ENCODE peak calls at places on chromosomes 7 and 10, in ten cellular contexts. G is hippocampal formation; R is Kasumi-1; I is ELR; K is activated CD4-positive, alpha-beta T cell treated with anti-CD3 and anti-CD28 coated beads, Interleukin-2, amount 50 U/mL, for 24 hours; T is left cardiac atrium; J is cerebellar nuclear complex; Q is transverse colon; B is NCI-H2171 treated with DMSO at 0.1 percent for 48 hours; P is esophagus squamous epithelium. W is an unnamed sample.

GRCh38 chr10:14396441-14397048 is 65.8 kb upstream of the FRMD4A start:
- DNase-seq in G (no peak), R (no peak), I (peak; percentile 69), K (no peak), T (no peak), J (no peak), Q (no peak), B (no peak), P (no peak), W (no peak)

GRCh38 chr7:44284216-44284615 is 41.2 kb downstream of the CAMK2B start:
- DNase-seq in G (no peak), R (peak; percentile 16), I (peak; percentile 56), K (no peak), T (peak; percentile 24), J (no peak), Q (peak; percentile 4), B (peak; percentile 81), P (no peak), W (peak; percentile 8)

GRCh38 chr7:14850039-14850438 is 52.5 kb downstream of the DGKB start:
- DNase-seq in G (no peak), R (no peak), I (peak; percentile 67), K (no peak), T (no peak), J (no peak), Q (no peak), B (no peak), P (no peak), W (no peak)

GRCh38 chr10:3811331-3811870 is 26.4 kb upstream of the KLF6 start:
- DNase-seq in G (no peak), R (no peak), I (peak; percentile 70), K (no peak), T (no peak), J (no peak), Q (peak; percentile 59), B (no peak), P (no peak), W (no peak)

GRCh38 chr7:38369816-38370493 is 96.5 kb upstream of the TARP start:
- DNase-seq in G (peak; percentile 63), R (peak; percentile 99), I (peak; percentile 83), K (no peak), T (peak; percentile 91), J (no peak), Q (peak; percentile 88), B (peak; percentile 61), P (peak; percentile 41), W (peak; percentile 88)

GRCh38 chr7:4655311-4655710 is 26.8 kb upstream of the FOXK1 start:
- DNase-seq in G (no peak), R (no peak), I (no peak), K (no peak), T (no peak), J (no peak), Q (no peak), B (no peak), P (no peak), W (no peak)

GRCh38 chr10:3813986-3814831 is 29.2 kb upstream of the KLF6 start:
- DNase-seq in G (no peak), R (no peak), I (peak; percentile 51), K (no peak), T (no peak), J (no peak), Q (no peak), B (no peak), P (no peak), W (no peak)

GRCh38 chr7:30800785-30801252 is 29.6 kb downstream of the MINDY4 start:
- DNase-seq in G (peak; percentile 83), R (peak; percentile 84), I (peak; percentile 90), K (no peak), T (peak; percentile 47), J (peak; percentile 31), Q (peak; percentile 58), B (peak; percentile 78), P (no peak), W (peak; percentile 53)

GRCh38 chr10:59885430-59886134 is 20.8 kb downstream of the CCDC6 start:
- DNase-seq in G (no peak), R (peak; percentile 94), I (no peak), K (no peak), T (no peak), J (no peak), Q (peak; percentile 53), B (no peak), P (no peak), W (no peak)

GRCh38 chr10:124020871-124021823 is 72.3 kb downstream of the CHST15 start:
- DNase-seq in G (no peak), R (no peak), I (no peak), K (no peak), T (no peak), J (no peak), Q (no peak), B (peak; percentile 54), P (no peak), W (no peak)

GRCh38 chr7:151821806-151822540 is 54.9 kb downstream of the PRKAG2 start:
- DNase-seq in G (no peak), R (no peak), I (no peak), K (no peak), T (no peak), J (no peak), Q (no peak), B (no peak), P (no peak), W (no peak)

GRCh38 chr10:69703766-69704191 is 73.7 kb downstream of the FAM241B start:
- DNase-seq in G (no peak), R (no peak), I (peak; percentile 94), K (no peak), T (no peak), J (no peak), Q (no peak), B (no peak), P (no peak), W (no peak)

W was measured in right cardiac atrium.